ENCODE peak calls at places on chromosomes 13 and 19, in eight cellular contexts. X is IMR-90; B is CD8-positive, alpha-beta T cell; S is lower lobe of right lung; Y is CD4-positive, alpha-beta T cell; I is left lung; T is aorta; N is breast epithelium. Z is an unnamed sample.

GRCh38 chr13:32092471-32092870 is 60.9 kb downstream of the FRY start:
- DNase-seq in X (no peak), B (no peak), S (no peak), Y (no peak), I (no peak), T (no peak), N (no peak), Z (no peak)

GRCh38 chr19:30049844-30050667 is 108.0 kb downstream of the URI1 start:
- DNase-seq in X (no peak), B (no peak), S (no peak), Y (no peak), I (no peak), T (no peak), N (no peak), Z (no peak)

GRCh38 chr19:16040642-16041041 is 35.7 kb upstream of the TPM4 start:
- DNase-seq in X (peak), B (no peak), S (no peak), Y (no peak), I (no peak), T (no peak), N (no peak), Z (no peak)

GRCh38 chr19:3229346-3229743 is 4.9 kb downstream of the CELF5 start:
- DNase-seq in X (no peak), B (no peak), S (no peak), Y (no peak), I (no peak), T (no peak), N (no peak), Z (no peak)

GRCh38 chr13:67308004-67308772 is 78.1 kb upstream of the PCDH9 start:
- DNase-seq in X (no peak), B (no peak), S (no peak), Y (no peak), I (no peak), T (no peak), N (no peak), Z (no peak)

GRCh38 chr13:114200673-114201005 is 21.6 kb downstream of the CFAP97D2 start:
- DNase-seq in X (peak), B (no peak), S (no peak), Y (no peak), I (no peak), T (no peak), N (no peak), Z (no peak)

GRCh38 chr19:38850976-38851621 is 1.3 kb upstream of the HNRNPL start:
- DNase-seq in X (no peak), B (no peak), S (peak), Y (peak), I (peak), T (no peak), N (no peak), Z (peak)

GRCh38 chr13:94558721-94559120 is 37.2 kb downstream of the TGDS start:
- DNase-seq in X (no peak), B (no peak), S (no peak), Y (no peak), I (no peak), T (no peak), N (no peak), Z (peak)

GRCh38 chr13:20525144-20525600 is 485 bp downstream of the CRYL1 start:
- DNase-seq in X (no peak), B (no peak), S (peak), Y (peak), I (peak), T (peak), N (no peak), Z (peak)

GRCh38 chr19:17618919-17619318 is 63.5 kb downstream of the COLGALT1 start:
- DNase-seq in X (no peak), B (no peak), S (no peak), Y (no peak), I (no peak), T (no peak), N (no peak), Z (no peak)

GRCh38 chr13:24625870-24626419 is 54.3 kb upstream of the ATP12A start:
- DNase-seq in X (no peak), B (no peak), S (no peak), Y (no peak), I (no peak), T (no peak), N (no peak), Z (no peak)

GRCh38 chr13:35781044-35781443 is 304.6 kb upstream of the MAB21L1 start:
- DNase-seq in X (peak), B (no peak), S (no peak), Y (no peak), I (no peak), T (no peak), N (no peak), Z (no peak)
- H3K27ac ChIP-seq in X (no peak), B (no peak), S (no peak), Y (no peak), I (no peak), T (no peak), N (no peak), Z (no peak)

GRCh38 chr13:28494537-28494860 is 429 bp downstream of the FLT1 start:
- DNase-seq in X (no peak), B (no peak), S (peak), Y (no peak), I (no peak), T (no peak), N (no peak), Z (no peak)

GRCh38 chr13:28493740-28494536 is 990 bp downstream of the FLT1 start:
- DNase-seq in X (no peak), B (no peak), S (peak), Y (no peak), I (no peak), T (peak), N (no peak), Z (no peak)

GRCh38 chr13:28494861-28495585 is at the start of gene FLT1:
- DNase-seq in X (peak), B (no peak), S (peak), Y (no peak), I (peak), T (peak), N (no peak), Z (peak)

GRCh38 chr13:28497143-28497876 is 2.4 kb upstream of the FLT1 start:
- DNase-seq in X (no peak), B (no peak), S (no peak), Y (no peak), I (no peak), T (no peak), N (no peak), Z (no peak)

DNA sequence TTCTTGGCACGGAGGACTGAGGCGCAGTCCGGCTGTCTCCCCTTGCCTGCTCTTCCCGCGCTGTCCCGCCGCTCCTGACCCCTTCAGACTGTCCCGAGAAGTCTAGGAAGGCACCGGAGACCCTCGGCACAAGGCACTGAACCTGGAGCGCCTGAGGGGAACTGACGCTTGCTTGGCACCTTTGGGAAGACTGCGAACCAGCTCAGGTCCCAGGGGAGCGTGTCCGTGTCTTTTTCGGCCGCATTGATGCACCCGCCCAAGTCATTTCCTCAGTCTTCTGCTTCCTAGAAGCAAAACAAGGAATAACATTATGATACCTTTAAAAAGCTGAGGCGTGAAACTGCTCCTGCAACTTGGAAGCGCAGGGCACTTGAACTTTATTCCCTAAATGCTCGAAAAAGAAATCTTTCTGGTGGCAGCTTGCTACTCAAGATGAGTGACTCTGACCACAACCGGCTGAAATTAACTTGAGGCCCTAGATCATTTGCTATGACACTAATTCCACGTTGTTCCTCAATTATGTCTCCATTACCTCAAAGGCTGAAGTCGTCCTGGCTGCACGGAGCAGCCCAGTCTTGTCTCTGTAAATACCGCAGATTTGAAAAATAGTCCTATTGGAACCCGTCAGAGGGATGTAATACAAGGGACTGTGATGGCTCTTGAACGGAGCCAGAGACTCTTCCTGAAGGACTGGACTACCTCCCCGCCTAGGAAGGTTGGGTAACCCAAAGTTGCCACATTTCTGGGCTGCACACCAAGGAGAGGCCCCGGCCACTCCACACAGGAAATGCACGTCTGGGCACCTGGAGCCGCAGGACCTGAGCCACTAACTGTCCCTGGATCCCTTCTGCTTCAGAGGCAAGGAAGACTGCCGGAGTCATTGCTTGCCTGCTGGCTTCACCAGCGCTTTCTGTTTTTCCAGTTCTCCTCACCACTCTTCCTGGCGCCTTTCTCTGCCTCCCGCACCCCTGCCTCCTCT is 947 bp upstream of the FLT1 start:
- DNase-seq in X (no peak), B (no peak), S (no peak), Y (no peak), I (no peak), T (peak), N (peak), Z (no peak)
- H3K27ac ChIP-seq in X (no peak), B (no peak), S (peak), Y (no peak), I (no peak), T (no peak), N (peak), Z (peak)

DNA sequence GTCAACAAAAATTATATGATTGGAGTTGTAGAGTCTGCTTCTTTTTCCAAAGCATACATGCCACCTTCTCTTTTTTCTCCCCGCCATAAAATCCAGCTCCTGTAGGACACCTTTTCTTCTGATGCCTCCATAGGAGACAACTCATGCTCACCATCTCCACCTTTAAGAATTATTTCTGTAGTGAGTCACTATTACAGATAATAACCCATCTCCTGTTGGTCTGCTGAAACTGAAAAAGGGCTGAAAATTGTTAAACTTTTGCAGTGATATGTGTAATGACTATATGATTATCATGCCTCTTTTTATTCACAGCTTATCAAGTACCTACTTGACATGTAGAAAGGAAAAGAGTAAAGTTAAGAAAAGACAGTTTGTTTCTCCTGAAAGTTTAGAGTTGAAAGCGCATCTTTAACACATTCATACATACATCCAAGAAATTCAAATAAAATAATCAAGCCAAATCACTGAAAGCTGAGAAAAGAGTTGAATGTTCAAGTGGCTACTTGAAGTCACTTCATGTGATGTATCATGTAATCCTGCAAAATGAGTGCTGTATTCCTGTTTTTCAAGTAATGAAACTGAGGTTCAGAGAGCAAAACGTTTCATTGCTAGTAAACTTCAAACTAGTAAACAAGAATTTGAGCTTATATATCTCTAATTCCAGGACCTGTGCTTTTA is 35.5 kb upstream of the LPAR6 start:
- DNase-seq in X (no peak), B (no peak), S (no peak), Y (no peak), I (no peak), T (no peak), N (no peak), Z (no peak)
- H3K27ac ChIP-seq in X (peak), B (no peak), S (peak), Y (no peak), I (peak), T (no peak), N (peak), Z (no peak)

GRCh38 chr19:12996542-12997094 is 1.3 kb downstream of the NFIX start:
- DNase-seq in X (peak), B (no peak), S (no peak), Y (no peak), I (no peak), T (peak), N (no peak), Z (no peak)
- H3K27ac ChIP-seq in X (peak), B (no peak), S (peak), Y (no peak), I (peak), T (peak), N (peak), Z (peak)

DNA sequence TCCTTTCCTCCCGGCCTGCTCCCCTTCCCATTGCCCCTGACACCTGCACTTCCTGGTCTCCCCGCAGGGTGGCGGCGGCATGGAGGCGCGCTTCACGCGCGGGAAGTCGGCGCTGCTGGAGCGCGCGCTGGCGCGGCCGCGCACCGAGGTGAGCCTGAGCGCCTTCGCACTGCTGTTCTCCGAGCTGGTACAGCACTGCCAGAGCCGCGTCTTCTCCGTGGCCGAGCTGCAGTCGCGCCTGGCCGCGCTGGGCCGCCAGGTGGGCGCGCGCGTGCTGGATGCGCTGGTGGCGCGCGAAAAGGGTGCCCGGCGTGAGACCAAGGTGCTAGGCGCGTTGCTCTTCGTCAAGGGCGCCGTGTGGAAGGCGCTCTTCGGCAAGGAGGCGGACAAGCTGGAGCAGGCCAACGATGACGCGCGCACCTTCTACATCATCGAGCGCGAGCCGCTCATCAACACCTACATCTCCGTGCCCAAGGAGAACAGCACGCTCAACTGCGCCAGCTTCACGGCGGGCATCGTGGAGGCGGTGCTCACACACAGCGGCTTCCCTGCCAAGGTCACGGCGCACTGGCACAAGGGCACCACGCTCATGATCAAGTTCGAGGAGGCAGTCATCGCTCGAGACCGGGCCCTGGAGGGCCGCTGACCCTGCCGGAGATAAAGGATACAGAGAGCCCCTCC is 1.7 kb downstream of the TRAPPC5 start:
- DNase-seq in X (no peak), B (no peak), S (no peak), Y (no peak), I (no peak), T (no peak), N (no peak), Z (no peak)
- H3K27ac ChIP-seq in X (no peak), B (no peak), S (peak), Y (peak), I (no peak), T (no peak), N (peak), Z (no peak)

DNA sequence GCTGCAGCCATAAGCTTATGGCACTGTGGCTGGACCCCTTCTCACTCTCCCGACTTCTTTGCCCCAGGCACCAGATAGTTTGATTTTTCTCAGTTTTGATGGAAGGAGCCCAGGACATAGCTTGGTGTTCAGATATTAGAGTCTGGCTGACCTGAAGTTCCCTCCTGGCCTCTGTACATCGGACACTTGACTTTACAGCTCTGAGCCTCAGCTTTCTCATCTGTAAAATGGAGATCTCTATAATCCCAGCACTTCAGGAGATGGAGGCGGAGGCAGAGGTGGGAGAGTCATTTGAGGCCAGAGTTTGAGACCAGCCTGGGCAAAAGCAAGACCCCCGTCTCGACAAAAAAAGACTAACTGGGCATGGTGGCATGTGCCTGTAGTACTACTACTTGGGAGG is 909 bp downstream of the CC2D1A start:
- DNase-seq in X (no peak), B (no peak), S (no peak), Y (no peak), I (no peak), T (no peak), N (no peak), Z (no peak)
- H3K27ac ChIP-seq in X (no peak), B (no peak), S (no peak), Y (no peak), I (no peak), T (no peak), N (peak), Z (peak)

GRCh38 chr13:41465215-41465907 is 8.0 kb downstream of the RGCC start:
- DNase-seq in X (peak), B (peak), S (peak), Y (peak), I (peak), T (no peak), N (peak), Z (peak)
- H3K27ac ChIP-seq in X (peak), B (peak), S (peak), Y (peak), I (peak), T (peak), N (peak), Z (no peak)

GRCh38 chr19:45079911-45080469 is 930 bp downstream of the GEMIN7 start:
- DNase-seq in X (no peak), B (no peak), S (no peak), Y (no peak), I (no peak), T (no peak), N (no peak), Z (no peak)
- H3K27ac ChIP-seq in X (peak), B (peak), S (peak), Y (no peak), I (no peak), T (no peak), N (peak), Z (no peak)